ENCODE peak calls at places on chromosomes 11 and 22, in ten cellular contexts. C, V, B, M, X, R, N, J, E and A are unnamed samples.

GRCh38 chr11:19777342-19778102 is 64.9 kb downstream of the NAV2 start:
- DNase-seq in C (no peak), V (peak; percentile 65), B (no peak), M (no peak), X (peak; percentile 46), R (peak; percentile 13), N (no peak), J (peak; percentile 82), E (no peak), A (no peak)

GRCh38 chr11:45880772-45881570 is 4.5 kb upstream of the MAPK8IP1 start:
- DNase-seq in C (no peak), V (no peak), B (peak; percentile 83), M (no peak), X (no peak), R (no peak), N (no peak), J (no peak), E (no peak), A (no peak)

GRCh38 chr22:26890870-26891269 is 233.5 kb downstream of the MIAT start:
- DNase-seq in C (no peak), V (no peak), B (no peak), M (peak; percentile 39), X (no peak), R (no peak), N (no peak), J (no peak), E (peak; percentile 7), A (no peak)

GRCh38 chr11:105923814-105924213 is 98.2 kb downstream of the MSANTD4 start:
- DNase-seq in C (no peak), V (no peak), B (no peak), M (no peak), X (no peak), R (no peak), N (no peak), J (peak; percentile 53), E (no peak), A (no peak)

GRCh38 chr11:119374632-119375394 is 6.7 kb downstream of the USP2 start:
- DNase-seq in C (no peak), V (no peak), B (no peak), M (no peak), X (no peak), R (no peak), N (no peak), J (no peak), E (no peak), A (no peak)

GRCh38 chr11:6268811-6269210 is 9.2 kb downstream of the CCKBR start:
- DNase-seq in C (no peak), V (no peak), B (no peak), M (no peak), X (no peak), R (no peak), N (no peak), J (no peak), E (no peak), A (no peak)

GRCh38 chr11:96105197-96105895 is 181.4 kb upstream of the MTMR2 start:
- DNase-seq in C (no peak), V (no peak), B (no peak), M (no peak), X (no peak), R (peak; percentile 59), N (no peak), J (no peak), E (no peak), A (no peak)

GRCh38 chr11:112113539-112114457 is 27.1 kb downstream of the SDHD start:
- DNase-seq in C (no peak), V (no peak), B (no peak), M (no peak), X (no peak), R (peak; percentile 54), N (no peak), J (peak; percentile 39), E (no peak), A (no peak)

GRCh38 chr22:23180301-23180892 is at the start of gene BCR:
- DNase-seq in C (peak; percentile 82), V (no peak), B (peak; percentile 89), M (no peak), X (peak; percentile 87), R (no peak), N (peak; percentile 93), J (peak; percentile 69), E (no peak), A (no peak)

GRCh38 chr22:37319469-37319868 is 37.2 kb downstream of the CYTH4 start:
- DNase-seq in C (no peak), V (no peak), B (no peak), M (no peak), X (no peak), R (no peak), N (no peak), J (no peak), E (no peak), A (no peak)

GRCh38 chr11:76334826-76335389 is 46.0 kb downstream of the THAP12 start:
- DNase-seq in C (no peak), V (no peak), B (no peak), M (no peak), X (no peak), R (no peak), N (no peak), J (no peak), E (peak; percentile 70), A (no peak)

GRCh38 chr11:103673773-103674172 is 362.7 kb upstream of the DDI1 start:
- DNase-seq in C (no peak), V (no peak), B (no peak), M (no peak), X (no peak), R (no peak), N (no peak), J (peak; percentile 64), E (no peak), A (no peak)

GRCh38 chr22:40412441-40412840 is 42.0 kb downstream of the SGSM3 start:
- DNase-seq in C (no peak), V (peak; percentile 83), B (no peak), M (no peak), X (no peak), R (no peak), N (peak; percentile 48), J (no peak), E (no peak), A (no peak)

GRCh38 chr11:129373489-129373953 is 2.1 kb upstream of the BARX2 start:
- DNase-seq in C (no peak), V (no peak), B (no peak), M (no peak), X (no peak), R (no peak), N (no peak), J (no peak), E (no peak), A (no peak)

GRCh38 chr11:129372609-129373488 is 2.8 kb upstream of the BARX2 start:
- DNase-seq in C (no peak), V (no peak), B (no peak), M (no peak), X (no peak), R (no peak), N (no peak), J (no peak), E (no peak), A (no peak)

GRCh38 chr11:129365816-129366215 is 9.8 kb upstream of the BARX2 start:
- DNase-seq in C (no peak), V (no peak), B (no peak), M (no peak), X (no peak), R (no peak), N (no peak), J (no peak), E (no peak), A (no peak)

GRCh38 chr11:129366737-129367597 is 8.7 kb upstream of the BARX2 start:
- DNase-seq in C (no peak), V (no peak), B (no peak), M (no peak), X (no peak), R (no peak), N (no peak), J (no peak), E (no peak), A (no peak)

GRCh38 chr11:129368889-129369672 is 6.6 kb upstream of the BARX2 start:
- DNase-seq in C (no peak), V (no peak), B (no peak), M (no peak), X (no peak), R (no peak), N (no peak), J (no peak), E (no peak), A (no peak)
- TF ChIP-seq POLR2AphosphoS5 in C (no peak), V (no peak), B (no peak), M (no peak), X (no peak), R (no peak), N (no peak), J (no peak), E (no peak), A (no peak)

GRCh38 chr22:47884200-47884599 is 1121.8 kb downstream of the TBC1D22A start:
- DNase-seq in C (no peak), V (no peak), B (no peak), M (no peak), X (no peak), R (no peak), N (no peak), J (no peak), E (no peak), A (no peak)
- TF ChIP-seq POLR2AphosphoS5 in C (no peak), V (no peak), B (no peak), M (no peak), X (no peak), R (no peak), N (no peak), J (no peak), E (no peak), A (no peak)

GRCh38 chr11:64230209-64230984 is at the start of gene DNAJC4:
- DNase-seq in C (peak; percentile 96), V (peak; percentile 62), B (peak; percentile 96), M (peak; percentile 98), X (peak; percentile 84), R (peak; percentile 96), N (peak; percentile 97), J (peak; percentile 94), E (no peak), A (peak; percentile 47)
- TF ChIP-seq POLR2AphosphoS5 in C (peak; percentile 31), V (peak; percentile 38), B (peak; percentile 64), M (peak; percentile 77), X (peak; percentile 49), R (peak; percentile 69), N (peak; percentile 78), J (peak; percentile 66), E (peak; percentile 86), A (peak; percentile 78)

DNA sequence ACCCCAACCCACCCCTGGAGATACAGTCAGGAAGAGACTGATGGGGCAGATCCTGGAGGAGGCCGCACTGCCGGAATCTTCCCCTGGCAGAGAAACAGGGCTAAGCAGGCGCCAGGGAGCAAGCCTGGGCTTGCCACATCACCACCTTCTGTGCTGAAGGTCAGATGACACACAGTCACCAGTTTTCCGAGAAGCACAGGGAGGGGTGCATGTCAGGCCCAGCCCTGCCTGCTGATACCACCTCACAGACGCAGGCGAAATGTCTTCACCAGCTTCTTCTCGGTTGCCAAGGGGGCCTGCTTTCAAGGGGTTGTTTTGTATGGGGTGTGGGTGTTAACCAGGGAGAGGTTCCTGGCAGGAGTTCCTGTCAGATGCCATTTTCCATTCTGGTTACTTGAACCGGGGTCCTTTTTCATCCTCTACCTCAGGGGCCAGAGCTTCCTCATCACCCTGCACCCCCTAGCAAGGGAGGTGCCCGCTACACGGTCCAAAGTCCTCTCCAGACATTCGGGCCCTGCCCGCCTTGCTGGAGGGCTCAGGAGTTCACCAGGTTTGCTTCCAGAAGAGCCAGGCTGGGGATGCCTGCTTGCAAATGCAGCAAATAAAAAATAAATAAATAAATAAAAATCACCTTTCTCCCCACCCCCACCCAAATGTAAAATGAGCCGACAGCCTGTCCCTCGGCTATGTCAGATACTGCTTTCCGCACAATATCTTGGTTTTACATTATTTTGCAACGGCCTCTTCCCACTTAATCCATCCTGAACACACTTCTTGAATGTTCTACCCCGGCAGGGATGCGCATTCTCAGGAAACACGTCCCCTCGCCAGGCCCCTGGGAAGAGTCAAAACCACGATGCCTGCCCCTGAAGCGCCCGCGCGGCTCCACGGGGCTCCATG is 1.1 kb upstream of the NEAT1 start:
- DNase-seq in C (peak; percentile 94), V (no peak), B (peak; percentile 98), M (peak; percentile 100), X (no peak), R (peak; percentile 93), N (peak; percentile 95), J (peak; percentile 93), E (peak; percentile 99), A (no peak)
- TF ChIP-seq POLR2AphosphoS5 in C (peak; percentile 99), V (peak; percentile 93), B (peak; percentile 98), M (peak; percentile 100), X (peak; percentile 95), R (peak; percentile 77), N (peak; percentile 99), J (peak; percentile 92), E (peak; percentile 98), A (no peak)